ENCODE peak calls at places on chromosomes 6 and 20, in six cellular contexts. K, Q, O, E, U and L are unnamed samples. For H3K4me1, the result is how much of the 10 kb centered on the place peaks cover.

GRCh38 chr20:50248104-50248631 is 57.5 kb downstream of the CEBPB start:
- DNase-seq in K (peak), Q (no peak), O (no peak), E (no peak), U (peak), L (peak)

GRCh38 chr20:44731657-44732056 is 14.0 kb upstream of the KCNK15 start:
- DNase-seq in K (no peak), Q (no peak), O (no peak), E (no peak), U (no peak), L (no peak)

GRCh38 chr6:93419304-93420162 is at the start of gene EPHA7:
- DNase-seq in K (peak), Q (peak), O (peak), E (peak), U (peak), L (peak)

GRCh38 chr6:35787266-35788218 is 6.7 kb downstream of the CLPSL1 start:
- DNase-seq in K (no peak), Q (no peak), O (no peak), E (no peak), U (no peak), L (no peak)

GRCh38 chr20:40009542-40009941 is 679.5 kb downstream of the MAFB start:
- DNase-seq in K (peak), Q (no peak), O (no peak), E (no peak), U (no peak), L (no peak)

GRCh38 chr20:10622657-10623418 is 51.0 kb downstream of the JAG1 start:
- DNase-seq in K (peak), Q (no peak), O (no peak), E (no peak), U (peak), L (peak)

GRCh38 chr6:52310932-52311331 is 26.4 kb upstream of the MCM3 start:
- DNase-seq in K (no peak), Q (no peak), O (no peak), E (no peak), U (no peak), L (no peak)

GRCh38 chr6:80566361-80566760 is 459.9 kb downstream of the BCKDHB start:
- DNase-seq in K (no peak), Q (no peak), O (no peak), E (no peak), U (no peak), L (no peak)

GRCh38 chr6:93786474-93787330 is 367.3 kb upstream of the EPHA7 start:
- DNase-seq in K (no peak), Q (peak), O (peak), E (peak), U (peak), L (no peak)

GRCh38 chr6:44475779-44476434 is 88.4 kb downstream of the CDC5L start:
- DNase-seq in K (peak), Q (peak), O (peak), E (peak), U (peak), L (peak)

GRCh38 chr20:3371757-3372156 is 35.7 kb downstream of the DNAAF9 start:
- DNase-seq in K (no peak), Q (no peak), O (no peak), E (no peak), U (no peak), L (no peak)

GRCh38 chr6:120108061-120108795 is 758.7 kb upstream of the MAN1A1 start:
- DNase-seq in K (no peak), Q (no peak), O (no peak), E (no peak), U (no peak), L (peak)

GRCh38 chr6:159252955-159253508 is 83.8 kb downstream of the FNDC1 start:
- DNase-seq in K (peak), Q (peak), O (peak), E (peak), U (no peak), L (no peak)

DNA sequence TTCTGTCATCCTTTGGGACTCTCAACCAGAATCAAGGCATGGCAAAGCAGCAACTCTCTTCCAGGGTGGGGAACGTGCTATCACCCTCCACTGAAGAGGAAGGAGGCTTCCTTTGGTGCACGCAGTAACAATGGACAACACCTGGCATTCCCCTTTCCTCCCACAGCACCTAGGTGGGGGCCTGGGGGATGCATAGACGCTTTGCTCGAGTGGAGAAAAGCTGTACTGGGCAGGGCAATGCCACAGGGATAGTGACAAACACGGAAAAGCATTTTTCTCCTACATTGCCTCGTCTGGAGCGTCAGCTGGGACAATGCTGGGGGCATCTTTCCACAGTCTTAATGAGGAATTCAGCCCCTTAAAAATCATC is 82.9 kb downstream of the GMPR start:
- DNase-seq in K (no peak), Q (no peak), O (no peak), E (no peak), U (no peak), L (no peak)
- H3K4me1 ChIP-seq in K (under half), Q (under half), O (under half), E (under half), U (under half), L (under half)

GRCh38 chr6:3353939-3354338 is 95.2 kb downstream of the PSMG4 start:
- DNase-seq in K (no peak), Q (no peak), O (no peak), E (no peak), U (no peak), L (no peak)

GRCh38 chr6:3356056-3356823 is 97.5 kb downstream of the PSMG4 start:
- DNase-seq in K (peak), Q (peak), O (peak), E (peak), U (peak), L (peak)

GRCh38 chr6:3355011-3355357 is 96.2 kb downstream of the PSMG4 start:
- DNase-seq in K (no peak), Q (no peak), O (no peak), E (no peak), U (no peak), L (no peak)

GRCh38 chr6:3356824-3357420 is 98.2 kb downstream of the PSMG4 start:
- DNase-seq in K (no peak), Q (no peak), O (no peak), E (no peak), U (no peak), L (peak)

DNA sequence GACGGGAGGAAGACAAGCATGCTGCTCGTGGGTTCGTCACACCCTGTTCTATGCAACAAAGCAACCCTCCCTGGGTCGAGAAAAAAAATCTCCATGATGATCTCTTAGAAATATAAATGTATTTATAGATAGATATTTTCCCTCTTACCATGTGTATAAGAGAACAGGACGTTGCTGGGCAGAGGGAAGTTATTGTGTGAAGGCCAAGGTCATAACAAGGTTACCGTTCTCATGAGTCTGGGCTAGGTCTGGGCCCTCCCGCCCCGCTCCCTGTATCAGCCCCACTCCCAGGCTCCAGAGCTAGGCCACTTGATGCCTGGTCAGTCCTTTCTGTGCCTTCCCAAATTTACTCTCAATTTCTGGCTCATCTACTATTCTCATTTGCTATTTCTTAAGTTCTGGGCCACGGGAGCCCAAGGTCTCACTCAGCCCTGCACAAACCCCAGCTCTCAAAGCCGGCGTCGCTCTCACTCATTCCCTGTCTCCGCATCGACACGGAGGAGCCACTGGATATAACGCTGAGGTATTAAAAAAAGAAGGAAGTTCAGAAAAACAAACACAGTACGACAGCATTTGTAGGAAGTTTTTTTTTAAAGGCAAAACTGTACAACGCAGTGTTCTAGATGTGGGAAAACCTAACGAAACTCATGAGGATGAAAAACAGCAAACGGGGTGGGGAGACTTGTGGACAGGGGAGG is 96.8 kb downstream of the PSMG4 start:
- DNase-seq in K (no peak), Q (no peak), O (peak), E (no peak), U (no peak), L (no peak)
- H4K91ac ChIP-seq in K (peak), Q (peak), O (no peak), E (no peak), U (no peak), L (no peak)

GRCh38 chr6:1386310-1386709 is 3.1 kb upstream of the FOXF2 start:
- DNase-seq in K (no peak), Q (no peak), O (no peak), E (no peak), U (no peak), L (no peak)
- H3K4me2 ChIP-seq in K (peak), Q (no peak), O (no peak), E (no peak), U (no peak), L (no peak)

GRCh38 chr6:142887534-142887933 is 57.4 kb downstream of the HIVEP2 start:
- DNase-seq in K (no peak), Q (no peak), O (no peak), E (no peak), U (no peak), L (no peak)
- H3K4me1 ChIP-seq in K (under half), Q (under half), O (under half), E (under half), U (under half), L (under half)

GRCh38 chr6:150930816-150931215 is 65.3 kb downstream of the MTHFD1L start:
- DNase-seq in K (peak), Q (no peak), O (no peak), E (no peak), U (no peak), L (peak)
- H4K91ac ChIP-seq in K (peak), Q (no peak), O (no peak), E (no peak), U (no peak), L (no peak)

GRCh38 chr20:51711426-51711825 is 56.8 kb downstream of the ATP9A start:
- DNase-seq in K (no peak), Q (no peak), O (no peak), E (no peak), U (no peak), L (no peak)

GRCh38 chr20:51712501-51713212 is 55.5 kb downstream of the ATP9A start:
- DNase-seq in K (peak), Q (no peak), O (no peak), E (peak), U (peak), L (peak)

GRCh38 chr20:51713213-51713598 is 55.0 kb downstream of the ATP9A start:
- DNase-seq in K (no peak), Q (no peak), O (no peak), E (no peak), U (no peak), L (no peak)

GRCh38 chr20:51715873-51716215 is 52.3 kb downstream of the ATP9A start:
- DNase-seq in K (no peak), Q (no peak), O (no peak), E (no peak), U (no peak), L (no peak)

DNA sequence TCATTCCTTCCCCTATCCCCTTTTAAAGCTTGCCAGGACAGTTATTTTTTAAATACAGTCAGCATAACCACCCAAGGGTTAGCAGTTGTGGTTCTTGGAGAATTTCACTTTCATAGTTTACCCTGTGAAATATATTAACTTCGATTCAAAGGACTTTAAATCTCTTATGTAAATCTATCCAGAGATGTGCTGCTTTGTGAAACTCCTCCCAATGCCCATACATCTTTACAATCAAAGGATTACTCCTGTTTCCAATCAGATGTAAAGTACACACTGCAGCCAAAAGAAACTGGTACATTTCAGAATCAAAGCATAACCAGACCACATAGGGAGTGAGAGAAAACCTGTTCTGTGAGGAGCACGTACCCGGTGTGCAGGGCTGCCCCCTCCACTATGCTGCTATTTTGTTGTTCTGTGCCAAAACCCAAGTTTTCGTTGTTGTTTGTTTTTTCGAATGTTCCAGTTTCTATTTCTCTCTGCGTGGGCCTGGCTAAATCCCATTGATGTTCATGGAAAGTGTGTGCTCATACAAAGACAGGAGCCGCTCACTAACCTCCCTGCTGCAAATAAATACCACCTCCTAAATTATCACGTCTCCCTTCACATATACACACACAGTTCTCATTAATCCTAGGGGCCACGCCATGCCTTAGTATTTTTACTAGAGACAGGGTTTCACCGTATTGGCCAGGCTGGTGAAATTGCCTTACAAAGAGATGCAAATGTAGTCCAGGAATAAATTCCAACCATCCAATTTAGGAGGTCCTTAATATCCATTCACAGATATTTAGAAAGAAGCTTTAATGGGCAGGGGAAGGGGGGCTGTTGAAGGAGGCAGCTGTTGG is 52.9 kb downstream of the ATP9A start:
- DNase-seq in K (no peak), Q (no peak), O (no peak), E (no peak), U (no peak), L (no peak)
- H3K4me2 ChIP-seq in K (peak), Q (peak), O (no peak), E (no peak), U (no peak), L (no peak)